ENCODE peak calls at places on chromosomes 7 and 10, in nine cellular contexts. One of them, this sample, is unnamed.

GRCh38 chr10:59027975-59028640 is 148.3 kb upstream of the PHYHIPL start:
- DNase-seq in fibroblast of lung: peak
- DNase-seq in choroid plexus epithelial cell: peak
- DNase-seq in CD8-positive, alpha-beta T cell: no peak
- DNase-seq in fibroblast of pulmonary artery: peak
- DNase-seq in GM06990: no peak
- DNase-seq in fibroblast of mammary gland: peak
- DNase-seq in WERI-Rb-1: no peak
- DNase-seq in astrocyte of the spinal cord: peak
- DNase-seq in this sample: no peak

GRCh38 chr10:19785366-19785765 is 30.9 kb upstream of the PLXDC2 start:
- DNase-seq in fibroblast of lung: peak
- DNase-seq in choroid plexus epithelial cell: no peak
- DNase-seq in CD8-positive, alpha-beta T cell: no peak
- DNase-seq in fibroblast of pulmonary artery: peak
- DNase-seq in GM06990: no peak
- DNase-seq in fibroblast of mammary gland: peak
- DNase-seq in WERI-Rb-1: no peak
- DNase-seq in astrocyte of the spinal cord: no peak
- DNase-seq in this sample: no peak

GRCh38 chr7:36155811-36156361 is 2.8 kb downstream of the EEPD1 start:
- DNase-seq in fibroblast of lung: peak
- DNase-seq in choroid plexus epithelial cell: peak
- DNase-seq in CD8-positive, alpha-beta T cell: no peak
- DNase-seq in fibroblast of pulmonary artery: no peak
- DNase-seq in GM06990: no peak
- DNase-seq in fibroblast of mammary gland: no peak
- DNase-seq in WERI-Rb-1: no peak
- DNase-seq in astrocyte of the spinal cord: peak
- DNase-seq in this sample: no peak

GRCh38 chr10:84683550-84683949 is 355.2 kb downstream of the CCSER2 start:
- DNase-seq in fibroblast of lung: no peak
- DNase-seq in choroid plexus epithelial cell: no peak
- DNase-seq in CD8-positive, alpha-beta T cell: no peak
- DNase-seq in fibroblast of pulmonary artery: no peak
- DNase-seq in GM06990: no peak
- DNase-seq in fibroblast of mammary gland: no peak
- DNase-seq in WERI-Rb-1: peak
- DNase-seq in astrocyte of the spinal cord: no peak
- DNase-seq in this sample: no peak

GRCh38 chr7:93374345-93374940 is 142.3 kb downstream of the VPS50 start:
- DNase-seq in fibroblast of lung: peak
- DNase-seq in choroid plexus epithelial cell: peak
- DNase-seq in CD8-positive, alpha-beta T cell: no peak
- DNase-seq in fibroblast of pulmonary artery: peak
- DNase-seq in GM06990: peak
- DNase-seq in fibroblast of mammary gland: peak
- DNase-seq in WERI-Rb-1: no peak
- DNase-seq in astrocyte of the spinal cord: peak
- DNase-seq in this sample: peak

GRCh38 chr10:98224509-98224908 is 43.5 kb downstream of the LOXL4 start:
- DNase-seq in fibroblast of lung: peak
- DNase-seq in choroid plexus epithelial cell: peak
- DNase-seq in CD8-positive, alpha-beta T cell: no peak
- DNase-seq in fibroblast of pulmonary artery: no peak
- DNase-seq in GM06990: no peak
- DNase-seq in fibroblast of mammary gland: peak
- DNase-seq in WERI-Rb-1: no peak
- DNase-seq in astrocyte of the spinal cord: no peak
- DNase-seq in this sample: peak

GRCh38 chr7:101370836-101371235 is 8.2 kb downstream of the COL26A1 start:
- DNase-seq in fibroblast of lung: no peak
- DNase-seq in choroid plexus epithelial cell: no peak
- DNase-seq in CD8-positive, alpha-beta T cell: no peak
- DNase-seq in fibroblast of pulmonary artery: no peak
- DNase-seq in GM06990: no peak
- DNase-seq in fibroblast of mammary gland: no peak
- DNase-seq in WERI-Rb-1: no peak
- DNase-seq in astrocyte of the spinal cord: no peak
- DNase-seq in this sample: no peak

GRCh38 chr10:44786451-44786850 is 124.7 kb upstream of the TMEM72 start:
- DNase-seq in fibroblast of lung: peak
- DNase-seq in choroid plexus epithelial cell: peak
- DNase-seq in CD8-positive, alpha-beta T cell: no peak
- DNase-seq in fibroblast of pulmonary artery: peak
- DNase-seq in GM06990: no peak
- DNase-seq in fibroblast of mammary gland: peak
- DNase-seq in WERI-Rb-1: no peak
- DNase-seq in astrocyte of the spinal cord: peak
- DNase-seq in this sample: peak

GRCh38 chr10:132939957-132940790 is 2.2 kb downstream of the CFAP46 start:
- DNase-seq in fibroblast of lung: peak
- DNase-seq in choroid plexus epithelial cell: peak
- DNase-seq in CD8-positive, alpha-beta T cell: no peak
- DNase-seq in fibroblast of pulmonary artery: peak
- DNase-seq in GM06990: peak
- DNase-seq in fibroblast of mammary gland: peak
- DNase-seq in WERI-Rb-1: peak
- DNase-seq in astrocyte of the spinal cord: peak
- DNase-seq in this sample: no peak

GRCh38 chr7:26815452-26815851 is 48.9 kb downstream of the SKAP2 start:
- DNase-seq in fibroblast of lung: no peak
- DNase-seq in choroid plexus epithelial cell: no peak
- DNase-seq in CD8-positive, alpha-beta T cell: no peak
- DNase-seq in fibroblast of pulmonary artery: no peak
- DNase-seq in GM06990: no peak
- DNase-seq in fibroblast of mammary gland: no peak
- DNase-seq in WERI-Rb-1: no peak
- DNase-seq in astrocyte of the spinal cord: no peak
- DNase-seq in this sample: no peak

GRCh38 chr7:37943905-37944736 is 23.7 kb downstream of the EPDR1 start:
- DNase-seq in fibroblast of lung: peak
- DNase-seq in choroid plexus epithelial cell: no peak
- DNase-seq in CD8-positive, alpha-beta T cell: no peak
- DNase-seq in fibroblast of pulmonary artery: no peak
- DNase-seq in GM06990: peak
- DNase-seq in fibroblast of mammary gland: no peak
- DNase-seq in WERI-Rb-1: no peak
- DNase-seq in astrocyte of the spinal cord: no peak
- DNase-seq in this sample: no peak

GRCh38 chr10:120392245-120392644 is 64.8 kb upstream of the PLPP4 start:
- DNase-seq in fibroblast of lung: peak
- DNase-seq in choroid plexus epithelial cell: no peak
- DNase-seq in CD8-positive, alpha-beta T cell: no peak
- DNase-seq in fibroblast of pulmonary artery: no peak
- DNase-seq in GM06990: no peak
- DNase-seq in fibroblast of mammary gland: no peak
- DNase-seq in WERI-Rb-1: no peak
- DNase-seq in astrocyte of the spinal cord: peak
- DNase-seq in this sample: no peak

DNA sequence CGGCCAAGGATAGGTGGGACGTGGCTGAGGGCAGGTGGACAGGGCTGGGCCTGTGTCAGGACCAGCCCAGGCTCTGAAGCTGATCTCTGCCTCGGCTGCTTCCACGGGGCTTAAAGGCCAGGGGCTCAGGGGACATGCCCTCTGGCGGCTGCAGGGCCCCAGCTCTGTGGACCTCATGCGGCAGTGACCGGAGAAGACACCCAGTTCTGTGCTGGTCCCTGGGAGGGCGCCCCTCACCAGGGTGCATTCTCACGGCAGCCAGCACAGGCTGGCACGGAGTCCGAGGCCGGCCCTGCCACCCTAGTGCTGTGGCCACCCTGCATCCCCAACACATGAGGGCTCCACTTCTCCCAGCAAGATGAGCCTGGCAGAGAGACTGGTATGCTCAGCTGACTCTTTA is 30.3 kb downstream of the YKT6 start:
- DNase-seq in fibroblast of lung: no peak
- DNase-seq in choroid plexus epithelial cell: no peak
- DNase-seq in CD8-positive, alpha-beta T cell: no peak
- DNase-seq in fibroblast of pulmonary artery: no peak
- DNase-seq in GM06990: no peak
- DNase-seq in fibroblast of mammary gland: no peak
- DNase-seq in WERI-Rb-1: peak
- DNase-seq in astrocyte of the spinal cord: no peak
- DNase-seq in this sample: no peak
- TF ChIP-seq CTCF in fibroblast of lung: no peak
- TF ChIP-seq CTCF in choroid plexus epithelial cell: no peak
- TF ChIP-seq CTCF in CD8-positive, alpha-beta T cell: no peak
- TF ChIP-seq CTCF in fibroblast of pulmonary artery: no peak
- TF ChIP-seq CTCF in GM06990: no peak
- TF ChIP-seq CTCF in fibroblast of mammary gland: no peak
- TF ChIP-seq CTCF in WERI-Rb-1: peak
- TF ChIP-seq CTCF in astrocyte of the spinal cord: no peak
- TF ChIP-seq CTCF in this sample: no peak

GRCh38 chr7:104801022-104801421 is 213.0 kb upstream of the KMT2E start:
- DNase-seq in fibroblast of lung: no peak
- DNase-seq in choroid plexus epithelial cell: no peak
- DNase-seq in CD8-positive, alpha-beta T cell: no peak
- DNase-seq in fibroblast of pulmonary artery: no peak
- DNase-seq in GM06990: no peak
- DNase-seq in fibroblast of mammary gland: no peak
- DNase-seq in WERI-Rb-1: no peak
- DNase-seq in astrocyte of the spinal cord: no peak
- DNase-seq in this sample: no peak
- H3K4me3 ChIP-seq in fibroblast of lung: no peak
- H3K4me3 ChIP-seq in choroid plexus epithelial cell: no peak
- H3K4me3 ChIP-seq in CD8-positive, alpha-beta T cell: no peak
- H3K4me3 ChIP-seq in fibroblast of pulmonary artery: no peak
- H3K4me3 ChIP-seq in GM06990: no peak
- H3K4me3 ChIP-seq in fibroblast of mammary gland: no peak
- H3K4me3 ChIP-seq in WERI-Rb-1: no peak
- H3K4me3 ChIP-seq in astrocyte of the spinal cord: no peak
- H3K4me3 ChIP-seq in this sample: no peak

GRCh38 chr10:125086716-125087115 is 73.6 kb downstream of the CTBP2 start:
- DNase-seq in fibroblast of lung: no peak
- DNase-seq in choroid plexus epithelial cell: no peak
- DNase-seq in CD8-positive, alpha-beta T cell: no peak
- DNase-seq in fibroblast of pulmonary artery: no peak
- DNase-seq in GM06990: no peak
- DNase-seq in fibroblast of mammary gland: no peak
- DNase-seq in WERI-Rb-1: no peak
- DNase-seq in astrocyte of the spinal cord: no peak
- DNase-seq in this sample: no peak

GRCh38 chr10:125082881-125083575 is 77.3 kb downstream of the CTBP2 start:
- DNase-seq in fibroblast of lung: no peak
- DNase-seq in choroid plexus epithelial cell: no peak
- DNase-seq in CD8-positive, alpha-beta T cell: no peak
- DNase-seq in fibroblast of pulmonary artery: no peak
- DNase-seq in GM06990: no peak
- DNase-seq in fibroblast of mammary gland: no peak
- DNase-seq in WERI-Rb-1: no peak
- DNase-seq in astrocyte of the spinal cord: no peak
- DNase-seq in this sample: no peak

GRCh38 chr10:125083576-125083920 is 76.8 kb downstream of the CTBP2 start:
- DNase-seq in fibroblast of lung: peak
- DNase-seq in choroid plexus epithelial cell: peak
- DNase-seq in CD8-positive, alpha-beta T cell: no peak
- DNase-seq in fibroblast of pulmonary artery: peak
- DNase-seq in GM06990: no peak
- DNase-seq in fibroblast of mammary gland: peak
- DNase-seq in WERI-Rb-1: no peak
- DNase-seq in astrocyte of the spinal cord: peak
- DNase-seq in this sample: peak

GRCh38 chr10:125085281-125085680 is 75.1 kb downstream of the CTBP2 start:
- DNase-seq in fibroblast of lung: no peak
- DNase-seq in choroid plexus epithelial cell: no peak
- DNase-seq in CD8-positive, alpha-beta T cell: no peak
- DNase-seq in fibroblast of pulmonary artery: peak
- DNase-seq in GM06990: no peak
- DNase-seq in fibroblast of mammary gland: no peak
- DNase-seq in WERI-Rb-1: peak
- DNase-seq in astrocyte of the spinal cord: no peak
- DNase-seq in this sample: no peak

DNA sequence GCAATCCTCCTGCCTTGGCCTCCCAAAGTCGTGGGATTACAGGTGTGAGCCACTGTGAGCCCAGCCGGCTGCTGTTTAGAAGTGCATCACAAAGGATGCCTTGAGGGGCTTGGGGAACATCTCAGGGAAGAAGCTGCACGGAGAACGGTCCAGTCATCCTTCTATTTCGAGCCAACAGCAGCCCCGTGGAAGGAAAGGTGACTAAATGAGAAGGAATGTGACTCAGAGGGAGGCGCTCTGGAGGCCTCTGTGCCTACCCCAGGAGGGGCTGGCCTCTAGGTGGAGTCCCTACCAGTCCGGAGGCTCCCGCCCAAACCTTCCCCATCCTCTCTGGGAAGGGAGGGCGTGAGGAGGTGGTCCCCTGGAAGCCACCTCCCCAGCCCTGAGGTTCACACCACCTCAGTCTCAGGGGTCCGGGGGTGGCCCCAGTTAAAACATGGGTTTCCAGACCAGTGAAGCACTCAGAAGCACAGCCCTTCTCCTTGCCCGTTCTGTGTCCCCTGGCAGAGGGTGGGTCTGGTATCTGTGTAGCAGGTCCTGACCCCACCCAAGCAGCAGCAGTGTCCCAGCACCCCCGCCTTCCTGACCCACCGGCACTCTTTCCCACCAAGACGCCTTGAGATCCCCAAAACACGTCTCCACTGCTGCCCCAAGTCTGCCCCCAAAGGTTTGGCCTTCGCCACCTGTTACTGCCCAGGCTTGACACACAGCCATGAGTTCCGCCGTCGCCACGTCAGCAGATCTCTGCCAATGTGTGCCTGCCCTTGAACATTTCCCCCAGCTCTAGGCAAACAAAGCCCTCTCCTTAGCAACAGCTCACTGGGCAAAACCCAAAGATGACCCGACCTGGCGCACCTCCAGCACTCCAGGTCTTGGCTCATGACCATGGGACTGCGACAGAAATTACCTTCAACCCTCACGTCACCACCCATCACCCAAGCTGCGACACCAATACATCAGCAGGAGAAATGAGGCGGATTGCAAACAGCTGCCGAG is 75.9 kb downstream of the CTBP2 start:
- DNase-seq in fibroblast of lung: peak
- DNase-seq in choroid plexus epithelial cell: peak
- DNase-seq in CD8-positive, alpha-beta T cell: no peak
- DNase-seq in fibroblast of pulmonary artery: peak
- DNase-seq in GM06990: no peak
- DNase-seq in fibroblast of mammary gland: peak
- DNase-seq in WERI-Rb-1: peak
- DNase-seq in astrocyte of the spinal cord: peak
- DNase-seq in this sample: peak
- TF ChIP-seq CTCF in fibroblast of lung: no peak
- TF ChIP-seq CTCF in choroid plexus epithelial cell: peak
- TF ChIP-seq CTCF in CD8-positive, alpha-beta T cell: no peak
- TF ChIP-seq CTCF in fibroblast of pulmonary artery: peak
- TF ChIP-seq CTCF in GM06990: no peak
- TF ChIP-seq CTCF in fibroblast of mammary gland: peak
- TF ChIP-seq CTCF in WERI-Rb-1: peak
- TF ChIP-seq CTCF in astrocyte of the spinal cord: peak
- TF ChIP-seq CTCF in this sample: peak

GRCh38 chr10:95741807-95742528 is 14.0 kb upstream of the ENTPD1 start:
- DNase-seq in fibroblast of lung: peak
- DNase-seq in choroid plexus epithelial cell: peak
- DNase-seq in CD8-positive, alpha-beta T cell: no peak
- DNase-seq in fibroblast of pulmonary artery: peak
- DNase-seq in GM06990: peak
- DNase-seq in fibroblast of mammary gland: peak
- DNase-seq in WERI-Rb-1: no peak
- DNase-seq in astrocyte of the spinal cord: peak
- DNase-seq in this sample: no peak
- H3K4me3 ChIP-seq in fibroblast of lung: no peak
- H3K4me3 ChIP-seq in choroid plexus epithelial cell: no peak
- H3K4me3 ChIP-seq in CD8-positive, alpha-beta T cell: no peak
- H3K4me3 ChIP-seq in fibroblast of pulmonary artery: no peak
- H3K4me3 ChIP-seq in GM06990: peak
- H3K4me3 ChIP-seq in fibroblast of mammary gland: no peak
- H3K4me3 ChIP-seq in WERI-Rb-1: no peak
- H3K4me3 ChIP-seq in astrocyte of the spinal cord: no peak
- H3K4me3 ChIP-seq in this sample: no peak

GRCh38 chr10:110138197-110138812 is 69.1 kb upstream of the MXI1 start:
- DNase-seq in fibroblast of lung: peak
- DNase-seq in choroid plexus epithelial cell: peak
- DNase-seq in CD8-positive, alpha-beta T cell: no peak
- DNase-seq in fibroblast of pulmonary artery: peak
- DNase-seq in GM06990: peak
- DNase-seq in fibroblast of mammary gland: peak
- DNase-seq in WERI-Rb-1: no peak
- DNase-seq in astrocyte of the spinal cord: peak
- DNase-seq in this sample: peak
- TF ChIP-seq CTCF in fibroblast of lung: peak
- TF ChIP-seq CTCF in choroid plexus epithelial cell: peak
- TF ChIP-seq CTCF in CD8-positive, alpha-beta T cell: peak
- TF ChIP-seq CTCF in fibroblast of pulmonary artery: peak
- TF ChIP-seq CTCF in GM06990: peak
- TF ChIP-seq CTCF in fibroblast of mammary gland: peak
- TF ChIP-seq CTCF in WERI-Rb-1: peak
- TF ChIP-seq CTCF in astrocyte of the spinal cord: peak
- TF ChIP-seq CTCF in this sample: peak

This sample was measured in BJ.